ENCODE peak calls at places on chromosomes 6 and 20, in seven cellular contexts. X is fibroblast of mammary gland, U is neuronal stem cell, I is choroid plexus epithelial cell, A is spleen, L is heart right ventricle, H is stomach. F is an unnamed sample.

GRCh38 chr20:19211661-19212523 is 550 bp upstream of the SLC24A3 start:
- DNase-seq in X (no peak), U (peak), I (peak), A (peak), L (peak), H (peak), F (no peak)

GRCh38 chr6:166348305-166348949 is 6.1 kb upstream of the SFT2D1 start:
- DNase-seq in X (no peak), U (no peak), I (no peak), A (no peak), L (no peak), H (no peak), F (no peak)

GRCh38 chr6:15606347-15606746 is 56.5 kb downstream of the DTNBP1 start:
- DNase-seq in X (no peak), U (no peak), I (no peak), A (no peak), L (no peak), H (no peak), F (no peak)

GRCh38 chr20:59459586-59459985 is 144.8 kb upstream of the PHACTR3 start:
- DNase-seq in X (no peak), U (no peak), I (no peak), A (no peak), L (no peak), H (no peak), F (no peak)

GRCh38 chr6:52503853-52504777 is 72.7 kb downstream of the TRAM2 start:
- DNase-seq in X (peak), U (no peak), I (peak), A (peak), L (peak), H (peak), F (no peak)

GRCh38 chr20:45860573-45861011 is 3.2 kb downstream of the ZSWIM3 start:
- DNase-seq in X (peak), U (no peak), I (no peak), A (no peak), L (no peak), H (no peak), F (no peak)

GRCh38 chr6:33197431-33198048 is 2.9 kb downstream of the RXRB start:
- DNase-seq in X (peak), U (no peak), I (peak), A (peak), L (no peak), H (peak), F (peak)

GRCh38 chr6:79117752-79118151 is 39.7 kb upstream of the PHIP start:
- DNase-seq in X (peak), U (no peak), I (peak), A (no peak), L (no peak), H (no peak), F (no peak)

GRCh38 chr6:157879873-157880254 is 56.8 kb downstream of the SNX9 start:
- DNase-seq in X (no peak), U (no peak), I (no peak), A (no peak), L (no peak), H (no peak), F (no peak)

GRCh38 chr6:33885121-33886057 is 81.6 kb upstream of the MLN start:
- DNase-seq in X (peak), U (no peak), I (no peak), A (no peak), L (no peak), H (no peak), F (no peak)

GRCh38 chr6:355373-355772 is 36.2 kb upstream of the IRF4 start:
- DNase-seq in X (no peak), U (no peak), I (no peak), A (no peak), L (no peak), H (no peak), F (no peak)

GRCh38 chr20:37007898-37008649 is 56.6 kb upstream of the SAMHD1 start:
- DNase-seq in X (peak), U (no peak), I (peak), A (no peak), L (no peak), H (no peak), F (peak)

GRCh38 chr6:6712979-6713514 is 124.5 kb downstream of the LY86 start:
- DNase-seq in X (no peak), U (no peak), I (no peak), A (peak), L (no peak), H (no peak), F (no peak)

GRCh38 chr6:157823001-157823522 is at the start of gene SNX9:
- DNase-seq in X (peak), U (peak), I (peak), A (peak), L (peak), H (peak), F (peak)

GRCh38 chr6:18823782-18824386 is 436.7 kb downstream of the RNF144B start:
- DNase-seq in X (peak), U (no peak), I (peak), A (no peak), L (no peak), H (no peak), F (peak)

GRCh38 chr6:5958948-5959347 is 47.8 kb downstream of the NRN1 start:
- DNase-seq in X (no peak), U (peak), I (no peak), A (no peak), L (no peak), H (no peak), F (no peak)

GRCh38 chr6:3356056-3356823 is 97.5 kb downstream of the PSMG4 start:
- DNase-seq in X (peak), U (peak), I (peak), A (peak), L (peak), H (peak), F (no peak)

GRCh38 chr6:152378154-152378553 is 259.0 kb downstream of the SYNE1 start:
- DNase-seq in X (peak), U (no peak), I (peak), A (no peak), L (no peak), H (no peak), F (no peak)

GRCh38 chr6:147782302-147782701 is 273.8 kb downstream of the SAMD5 start:
- DNase-seq in X (peak), U (no peak), I (peak), A (no peak), L (no peak), H (no peak), F (no peak)

GRCh38 chr6:161238076-161238869 is 35.6 kb downstream of the AGPAT4 start:
- DNase-seq in X (peak), U (no peak), I (no peak), A (no peak), L (no peak), H (no peak), F (no peak)

GRCh38 chr6:17986656-17987575 is 519 bp downstream of the KIF13A start:
- DNase-seq in X (peak), U (peak), I (peak), A (peak), L (peak), H (peak), F (peak)

GRCh38 chr20:15107952-15108351 is 770.5 kb upstream of the FLRT3 start:
- DNase-seq in X (no peak), U (no peak), I (no peak), A (no peak), L (no peak), H (no peak), F (no peak)

GRCh38 chr6:151384151-151384550 is 7.2 kb downstream of the ZBTB2 start:
- DNase-seq in X (no peak), U (no peak), I (no peak), A (no peak), L (no peak), H (no peak), F (no peak)

GRCh38 chr6:157443066-157443800 is 62.2 kb downstream of the ZDHHC14 start:
- DNase-seq in X (peak), U (no peak), I (peak), A (no peak), L (no peak), H (no peak), F (no peak)

GRCh38 chr6:154012852-154013251 is 26.2 kb upstream of the OPRM1 start:
- DNase-seq in X (no peak), U (no peak), I (no peak), A (no peak), L (no peak), H (no peak), F (no peak)

GRCh38 chr6:49906511-49906910 is 40.2 kb upstream of the CRISP1 start:
- DNase-seq in X (no peak), U (no peak), I (no peak), A (no peak), L (no peak), H (no peak), F (no peak)

GRCh38 chr6:163903528-163903927 is 489.0 kb downstream of the QKI start:
- DNase-seq in X (no peak), U (no peak), I (no peak), A (no peak), L (no peak), H (no peak), F (no peak)

GRCh38 chr20:43977252-43977651 is 62.6 kb downstream of the TOX2 start:
- DNase-seq in X (peak), U (no peak), I (peak), A (no peak), L (no peak), H (no peak), F (no peak)

GRCh38 chr20:25864326-25864970 is 167.8 kb upstream of the ZNF337 start:
- DNase-seq in X (no peak), U (no peak), I (no peak), A (no peak), L (no peak), H (no peak), F (no peak)

GRCh38 chr20:25863536-25864325 is 167.1 kb upstream of the ZNF337 start:
- DNase-seq in X (no peak), U (no peak), I (peak), A (no peak), L (no peak), H (no peak), F (peak)

GRCh38 chr20:25865715-25866656 is 169.3 kb upstream of the ZNF337 start:
- DNase-seq in X (peak), U (peak), I (peak), A (peak), L (peak), H (peak), F (peak)

GRCh38 chr20:25864986-25865714 is 168.5 kb upstream of the ZNF337 start:
- DNase-seq in X (no peak), U (no peak), I (no peak), A (peak), L (no peak), H (no peak), F (no peak)

GRCh38 chr20:25867776-25868649 is 171.4 kb upstream of the ZNF337 start:
- DNase-seq in X (peak), U (no peak), I (peak), A (peak), L (peak), H (peak), F (no peak)
- H3K4me3 ChIP-seq in X (peak), U (no peak), I (peak), A (peak), L (peak), H (peak), F (no peak)

GRCh38 chr6:132244744-132245143 is 156.5 kb downstream of the MOXD1 start:
- DNase-seq in X (no peak), U (no peak), I (no peak), A (no peak), L (no peak), H (no peak), F (no peak)
- H3K4me3 ChIP-seq in X (no peak), U (no peak), I (no peak), A (no peak), L (no peak), H (no peak), F (no peak)

GRCh38 chr6:108175592-108176279 is 9.9 kb downstream of the NR2E1 start:
- DNase-seq in X (no peak), U (no peak), I (no peak), A (peak), L (no peak), H (no peak), F (peak)
- H3K4me3 ChIP-seq in X (no peak), U (peak), I (no peak), A (peak), L (no peak), H (peak), F (peak)

GRCh38 chr20:49286689-49287551 is 9.1 kb upstream of the ZNFX1 start:
- DNase-seq in X (no peak), U (no peak), I (no peak), A (no peak), L (no peak), H (no peak), F (peak)
- H3K4me3 ChIP-seq in X (no peak), U (no peak), I (no peak), A (no peak), L (no peak), H (no peak), F (no peak)

GRCh38 chr20:49267327-49267726 is 10.5 kb downstream of the ZNFX1 start:
- DNase-seq in X (no peak), U (no peak), I (no peak), A (no peak), L (no peak), H (no peak), F (no peak)
- H3K4me3 ChIP-seq in X (no peak), U (no peak), I (no peak), A (no peak), L (no peak), H (no peak), F (no peak)

GRCh38 chr6:40177596-40177995 is 243.3 kb upstream of the MOCS1 start:
- DNase-seq in X (no peak), U (no peak), I (no peak), A (no peak), L (no peak), H (no peak), F (no peak)
- H3K4me3 ChIP-seq in X (no peak), U (no peak), I (no peak), A (no peak), L (no peak), H (no peak), F (no peak)

DNA sequence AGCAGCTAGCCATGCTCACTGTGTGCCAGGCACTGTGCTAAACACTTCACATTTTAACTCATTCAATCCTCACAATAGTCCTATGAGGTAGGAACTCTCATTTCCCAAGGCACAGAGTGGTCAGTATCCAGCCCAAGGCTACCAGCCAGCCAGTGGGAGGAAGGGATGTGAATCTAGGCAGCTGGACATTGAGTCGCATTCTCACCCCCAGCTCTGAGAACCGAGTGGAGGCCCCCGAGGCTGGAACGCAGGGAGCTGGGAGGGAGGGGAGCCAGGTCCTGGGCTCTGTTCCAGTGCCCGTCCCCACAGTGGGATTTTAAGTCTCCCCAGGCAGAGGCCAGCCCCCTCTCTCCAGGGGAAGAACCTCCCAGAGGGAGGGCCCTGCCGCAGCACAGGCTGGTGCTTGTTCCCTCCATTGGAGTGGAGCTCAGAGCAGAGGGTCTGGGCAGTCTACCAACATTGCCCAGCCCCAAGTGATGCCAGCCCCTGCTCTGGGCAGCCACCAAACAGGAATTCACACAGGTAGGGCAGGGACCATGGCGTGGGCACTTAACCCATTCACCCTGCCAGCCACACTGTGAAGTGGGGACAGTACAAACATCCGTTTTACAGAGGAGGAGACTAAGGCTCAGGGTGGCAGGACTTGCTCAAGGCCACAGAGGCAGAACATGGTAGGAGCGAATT is 131.3 kb downstream of the CEBPB start:
- DNase-seq in X (peak), U (no peak), I (peak), A (peak), L (no peak), H (no peak), F (no peak)
- H3K4me3 ChIP-seq in X (no peak), U (no peak), I (no peak), A (no peak), L (no peak), H (no peak), F (no peak)